ENCODE peak calls at places on chromosomes 12 and 14, in four cellular contexts. U is fibroblast of lung, Q is cardiac muscle cell, Z is mesothelial cell of epicardium. F is an unnamed sample.

GRCh38 chr14:94114589-94115067 is 4.1 kb downstream of the IFI27 start:
- DNase-seq in U (no peak), Q (no peak), Z (no peak), F (no peak)

GRCh38 chr14:65658202-65658601 is 245.7 kb downstream of the FUT8 start:
- DNase-seq in U (peak; percentile 89), Q (peak; percentile 18), Z (no peak), F (no peak)

GRCh38 chr12:115044073-115044472 is 360.1 kb upstream of the TBX3 start:
- DNase-seq in U (no peak), Q (peak; percentile 13), Z (no peak), F (no peak)

GRCh38 chr14:32230695-32231280 is 27.7 kb upstream of the RNU6-8 start:
- DNase-seq in U (peak; percentile 95), Q (peak; percentile 65), Z (no peak), F (no peak)

GRCh38 chr12:11697670-11698387 is 48.4 kb downstream of the ETV6 start:
- DNase-seq in U (peak; percentile 79), Q (peak; percentile 62), Z (no peak), F (no peak)

GRCh38 chr12:131640436-131640969 is 70.4 kb upstream of the SFSWAP start:
- DNase-seq in U (no peak), Q (no peak), Z (no peak), F (no peak)

GRCh38 chr12:52061470-52062166 is 8.2 kb upstream of the ATG101 start:
- DNase-seq in U (no peak), Q (no peak), Z (no peak), F (peak; percentile 61)

GRCh38 chr14:92692822-92693226 is 55.6 kb downstream of the LGMN start:
- DNase-seq in U (peak; percentile 47), Q (peak; percentile 66), Z (no peak), F (no peak)

GRCh38 chr12:128613821-128614220 is 209.9 kb downstream of the SLC15A4 start:
- DNase-seq in U (no peak), Q (no peak), Z (no peak), F (no peak)

GRCh38 chr12:57211791-57212700 is 4.5 kb upstream of the NXPH4 start:
- DNase-seq in U (no peak), Q (no peak), Z (no peak), F (no peak)

GRCh38 chr12:47349770-47350408 is 270.1 kb upstream of the AMIGO2 start:
- DNase-seq in U (peak; percentile 86), Q (peak; percentile 38), Z (no peak), F (no peak)

GRCh38 chr12:64566122-64566521 is 44.2 kb upstream of the RASSF3 start:
- DNase-seq in U (peak; percentile 58), Q (no peak), Z (no peak), F (no peak)

GRCh38 chr14:87097021-87097420 is 896.0 kb downstream of the GALC start:
- DNase-seq in U (peak; percentile 67), Q (no peak), Z (no peak), F (no peak)

GRCh38 chr14:53360821-53361220 is 207.7 kb upstream of the DDHD1 start:
- DNase-seq in U (no peak), Q (no peak), Z (no peak), F (no peak)

GRCh38 chr12:123306200-123306599 is 34.5 kb upstream of the CDK2AP1 start:
- DNase-seq in U (no peak), Q (no peak), Z (no peak), F (no peak)

GRCh38 chr12:128791395-128792322 is 32.1 kb downstream of the SLC15A4 start:
- DNase-seq in U (no peak), Q (no peak), Z (no peak), F (no peak)

GRCh38 chr14:22047105-22047504 is 373.5 kb upstream of the OR4E1 start:
- DNase-seq in U (no peak), Q (no peak), Z (no peak), F (peak; percentile 5)

GRCh38 chr12:53977596-53978464 is 3.1 kb upstream of the HOTAIR start:
- DNase-seq in U (no peak), Q (no peak), Z (no peak), F (no peak)

GRCh38 chr12:131383741-131384543 is 326.9 kb upstream of the SFSWAP start:
- DNase-seq in U (no peak), Q (no peak), Z (no peak), F (no peak)

GRCh38 chr12:130948136-130948535 is 5.6 kb upstream of the ADGRD1 start:
- DNase-seq in U (no peak), Q (no peak), Z (no peak), F (no peak)

GRCh38 chr14:102502571-102502970 is 7.0 kb downstream of the ANKRD9 start:
- DNase-seq in U (no peak), Q (no peak), Z (no peak), F (no peak)

GRCh38 chr12:95533985-95534384 is 17.3 kb downstream of the USP44 start:
- DNase-seq in U (no peak), Q (no peak), Z (no peak), F (no peak)

GRCh38 chr12:65675141-65675621 is 149.1 kb upstream of the HMGA2 start:
- DNase-seq in U (peak; percentile 41), Q (no peak), Z (no peak), F (no peak)

GRCh38 chr12:88650715-88651114 is 70.4 kb upstream of the KITLG start:
- DNase-seq in U (peak; percentile 62), Q (peak; percentile 32), Z (no peak), F (no peak)

DNA sequence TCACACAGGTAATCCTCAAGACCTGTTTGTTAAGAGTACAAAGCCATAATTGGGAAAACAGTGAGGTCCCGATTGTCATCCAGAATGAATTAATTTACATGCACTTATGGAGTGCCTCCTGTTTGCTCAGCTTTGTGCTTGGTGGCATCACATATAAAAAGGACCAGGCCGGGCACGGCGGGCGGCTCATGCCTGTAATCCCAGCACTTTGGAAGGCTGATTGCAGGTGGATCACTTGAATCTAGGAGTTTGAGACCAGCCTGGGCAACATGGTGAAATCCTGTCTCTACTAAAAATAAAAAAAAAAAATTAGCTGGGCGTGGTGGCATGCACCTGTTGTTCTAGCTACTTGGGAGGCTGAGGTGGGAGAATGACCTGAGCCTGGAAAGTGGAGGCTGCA is 247.4 kb downstream of the CACNA1C start:
- DNase-seq in U (no peak), Q (no peak), Z (no peak), F (no peak)
- TF ChIP-seq CTCF in U (no peak), Q (no peak), Z (no peak), F (no peak)

GRCh38 chr12:49069507-49070346 is at the start of gene RHEBL1:
- DNase-seq in U (peak; percentile 92), Q (peak; percentile 98), Z (peak; percentile 98), F (peak; percentile 98)
- TF ChIP-seq CTCF in U (no peak), Q (no peak), Z (no peak), F (no peak)

GRCh38 chr14:99475660-99476059 is 5.0 kb downstream of the SETD3 start:
- DNase-seq in U (no peak), Q (peak; percentile 42), Z (no peak), F (no peak)
- TF ChIP-seq CTCF in U (no peak), Q (no peak), Z (no peak), F (no peak)

GRCh38 chr12:62622177-62622576 is 155.6 kb downstream of the MON2 start:
- DNase-seq in U (no peak), Q (no peak), Z (no peak), F (no peak)
- TF ChIP-seq CTCF in U (no peak), Q (no peak), Z (no peak), F (no peak)

DNA sequence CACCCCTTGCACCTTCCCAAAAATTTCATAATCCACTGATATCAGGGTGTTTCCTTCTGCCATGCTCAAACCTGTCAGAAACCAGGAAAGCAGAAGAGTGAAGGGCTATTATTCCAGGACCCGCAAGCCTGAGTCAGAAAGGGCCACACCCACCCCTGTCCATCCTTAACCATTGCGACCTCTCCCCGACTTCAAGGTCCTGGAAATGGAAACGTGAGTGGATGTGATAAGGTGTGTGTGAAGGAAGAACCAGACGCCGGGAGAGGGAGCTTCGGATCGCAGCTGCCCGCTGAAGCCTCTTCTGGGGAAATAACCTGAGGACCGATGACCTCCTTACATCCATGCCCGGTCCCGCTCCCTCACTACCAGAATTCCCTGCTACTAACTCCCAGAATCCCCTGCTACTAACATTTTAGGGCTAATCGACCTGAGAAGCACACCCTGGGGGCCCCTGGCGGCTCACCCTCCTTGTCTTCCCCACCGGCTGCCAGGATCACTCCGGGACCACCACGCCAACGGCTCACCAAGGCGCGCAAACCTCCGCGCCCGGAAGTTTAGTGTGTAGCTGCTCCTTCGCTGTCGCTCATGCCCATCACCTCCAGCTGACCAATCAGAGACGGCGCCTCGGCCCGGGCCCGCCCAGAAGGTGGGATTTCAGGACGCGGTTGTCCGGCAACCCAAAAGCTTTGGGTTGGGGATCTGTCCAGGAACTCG is at the start of gene ACYP1:
- DNase-seq in U (peak; percentile 81), Q (peak; percentile 91), Z (peak; percentile 84), F (peak; percentile 93)
- TF ChIP-seq CTCF in U (no peak), Q (no peak), Z (no peak), F (no peak)

F was measured in neural crest cell.